ENCODE peak calls at places on chromosomes 7 and 10, in six cellular contexts. T is HCT116, W is neural progenitor cell, M is MM.1S, A is PC-3, S is GM23248. D is an unnamed sample.

GRCh38 chr10:122648599-122649428 is 50.8 kb downstream of the C10orf120 start:
- DNase-seq in T (peak), W (peak), M (no peak), A (peak), S (peak), D (peak)

GRCh38 chr10:22183771-22184466 is 33.9 kb downstream of the EBLN1 start:
- DNase-seq in T (no peak), W (no peak), M (no peak), A (peak), S (peak), D (no peak)

GRCh38 chr10:50561266-50561665 is 62.5 kb downstream of the SGMS1 start:
- DNase-seq in T (no peak), W (no peak), M (no peak), A (no peak), S (peak), D (no peak)

GRCh38 chr10:126059101-126059826 is 162.9 kb downstream of the FANK1 start:
- DNase-seq in T (no peak), W (no peak), M (no peak), A (peak), S (peak), D (peak)

GRCh38 chr10:132449826-132450211 is 52.8 kb downstream of the PWWP2B start:
- DNase-seq in T (no peak), W (no peak), M (no peak), A (no peak), S (no peak), D (no peak)

GRCh38 chr7:139231513-139232376 is 708 bp downstream of the UBN2 start:
- DNase-seq in T (no peak), W (peak), M (no peak), A (peak), S (peak), D (peak)

GRCh38 chr10:52779541-52780390 is 7.2 kb upstream of the MBL2 start:
- DNase-seq in T (peak), W (peak), M (peak), A (peak), S (peak), D (peak)

GRCh38 chr10:133067152-133068090 is 20.3 kb upstream of the ADGRA1 start:
- DNase-seq in T (no peak), W (no peak), M (no peak), A (no peak), S (no peak), D (no peak)

GRCh38 chr10:69685802-69686585 is 55.9 kb downstream of the FAM241B start:
- DNase-seq in T (no peak), W (no peak), M (no peak), A (peak), S (no peak), D (peak)

GRCh38 chr7:137015015-137015414 is 146.6 kb downstream of the CHRM2 start:
- DNase-seq in T (no peak), W (no peak), M (no peak), A (no peak), S (no peak), D (no peak)

GRCh38 chr7:142637240-142637639 is 112.0 kb upstream of the PRSS1 start:
- DNase-seq in T (no peak), W (no peak), M (no peak), A (no peak), S (no peak), D (no peak)
- H3K4me3 ChIP-seq in T (no peak), W (no peak), M (no peak), A (no peak), S (no peak), D (no peak)

GRCh38 chr10:14727389-14727918 is 47.2 kb downstream of the FAM107B start:
- DNase-seq in T (no peak), W (no peak), M (no peak), A (no peak), S (no peak), D (no peak)

GRCh38 chr10:14736043-14736442 is 38.7 kb downstream of the FAM107B start:
- DNase-seq in T (no peak), W (no peak), M (peak), A (no peak), S (no peak), D (no peak)

GRCh38 chr10:14736600-14737081 is 38.1 kb downstream of the FAM107B start:
- DNase-seq in T (no peak), W (peak), M (peak), A (no peak), S (peak), D (no peak)

GRCh38 chr10:14738011-14738510 is 36.6 kb downstream of the FAM107B start:
- DNase-seq in T (no peak), W (no peak), M (no peak), A (no peak), S (no peak), D (no peak)

GRCh38 chr10:14732146-14732545 is 42.6 kb downstream of the FAM107B start:
- DNase-seq in T (no peak), W (no peak), M (no peak), A (no peak), S (no peak), D (no peak)
- TF ChIP-seq EZH2phosphoT487 in T (no peak), W (no peak), M (no peak), A (no peak), S (no peak), D (no peak)

GRCh38 chr7:13293264-13294002 is 606.0 kb downstream of the ARL4A start:
- DNase-seq in T (no peak), W (no peak), M (no peak), A (peak), S (peak), D (no peak)

GRCh38 chr7:13286916-13287315 is 599.5 kb downstream of the ARL4A start:
- DNase-seq in T (no peak), W (no peak), M (no peak), A (no peak), S (no peak), D (no peak)

GRCh38 chr7:13291010-13291409 is 603.6 kb downstream of the ARL4A start:
- DNase-seq in T (no peak), W (no peak), M (no peak), A (peak), S (peak), D (no peak)

GRCh38 chr7:13288516-13288915 is 601.1 kb downstream of the ARL4A start:
- DNase-seq in T (no peak), W (no peak), M (no peak), A (no peak), S (peak), D (no peak)
- H3K9ac ChIP-seq in T (no peak), W (no peak), M (no peak), A (no peak), S (no peak), D (no peak)

GRCh38 chr10:72785422-72785818 is 93.5 kb downstream of the MCU start:
- DNase-seq in T (no peak), W (no peak), M (no peak), A (no peak), S (no peak), D (no peak)
- H3K4me3 ChIP-seq in T (no peak), W (no peak), M (no peak), A (no peak), S (no peak), D (no peak)

GRCh38 chr7:117044664-117045063 is 91.4 kb downstream of the ST7 start:
- DNase-seq in T (no peak), W (no peak), M (no peak), A (no peak), S (no peak), D (no peak)

GRCh38 chr7:117038408-117038807 is 85.1 kb downstream of the ST7 start:
- DNase-seq in T (no peak), W (no peak), M (no peak), A (no peak), S (no peak), D (no peak)

GRCh38 chr7:117043051-117043546 is 89.8 kb downstream of the ST7 start:
- DNase-seq in T (no peak), W (no peak), M (no peak), A (no peak), S (peak), D (no peak)

GRCh38 chr7:117041822-117042221 is 88.5 kb downstream of the ST7 start:
- DNase-seq in T (no peak), W (no peak), M (no peak), A (no peak), S (no peak), D (no peak)

GRCh38 chr7:117041007-117041406 is 87.7 kb downstream of the ST7 start:
- DNase-seq in T (no peak), W (no peak), M (no peak), A (no peak), S (peak), D (no peak)
- TF ChIP-seq EZH2phosphoT487 in T (no peak), W (no peak), M (no peak), A (no peak), S (no peak), D (no peak)

DNA sequence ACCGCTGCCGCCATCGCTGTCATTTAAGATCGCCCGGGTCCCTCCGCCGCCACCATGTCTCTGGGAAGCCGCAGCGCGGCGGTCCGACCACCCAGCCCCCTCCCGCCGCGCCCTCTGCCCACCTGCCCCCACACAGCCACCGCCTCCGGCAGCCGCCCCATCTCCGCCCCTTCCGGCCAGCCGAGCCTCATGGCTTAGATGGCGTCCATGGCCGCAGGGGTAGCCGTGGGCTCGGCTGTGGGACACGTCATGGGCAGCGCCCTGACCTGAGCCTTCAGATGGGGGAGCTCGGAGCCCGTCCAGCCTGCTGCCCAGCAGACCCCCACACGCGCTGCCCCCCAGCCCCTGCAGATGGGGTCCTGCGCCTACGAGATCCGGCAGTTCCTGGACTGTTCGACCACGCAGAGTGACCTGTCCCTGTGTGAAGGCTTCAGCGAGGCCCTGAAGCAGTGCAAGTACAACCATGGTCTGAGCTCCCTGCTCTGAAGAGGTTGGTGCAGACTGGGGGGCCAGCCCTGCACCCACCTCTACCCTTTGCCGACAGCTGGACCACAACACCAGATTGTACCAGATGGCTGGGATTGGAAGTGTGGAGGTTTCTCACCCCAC is 38.0 kb upstream of the TARP start:
- DNase-seq in T (no peak), W (no peak), M (peak), A (no peak), S (peak), D (peak)
- H3K9ac ChIP-seq in T (no peak), W (no peak), M (peak), A (no peak), S (peak), D (no peak)

D was measured in SK-N-SH.